ENCODE peak calls at places on chromosomes 11 and 22, in five cellular contexts. One of them, this sample, is unnamed.

GRCh38 chr11:65277878-65278277 is 16.1 kb downstream of the POLA2 start:
- DNase-seq in trophoblast cell: no peak
- DNase-seq in mesenchymal stem cell: no peak
- DNase-seq in neuronal stem cell: no peak
- DNase-seq in H9: no peak
- DNase-seq in this sample: no peak

GRCh38 chr22:36328635-36329216 is 59.0 kb downstream of the MYH9 start:
- DNase-seq in H9: no peak
- DNase-seq in trophoblast cell: peak
- DNase-seq in mesenchymal stem cell: peak
- DNase-seq in neuronal stem cell: no peak
- DNase-seq in this sample: no peak

GRCh38 chr11:68990995-68991780 is 10.4 kb upstream of the MRGPRD start:
- DNase-seq in H9: peak
- DNase-seq in trophoblast cell: no peak
- DNase-seq in neuronal stem cell: no peak
- DNase-seq in mesenchymal stem cell: no peak
- DNase-seq in this sample: no peak

GRCh38 chr22:26656896-26657851 is at the start of gene MIAT:
- DNase-seq in mesenchymal stem cell: no peak
- DNase-seq in H9: peak
- DNase-seq in neuronal stem cell: peak
- DNase-seq in trophoblast cell: no peak
- DNase-seq in this sample: peak

GRCh38 chr11:44941286-44942021 is 9.2 kb downstream of the TP53I11 start:
- DNase-seq in trophoblast cell: no peak
- DNase-seq in H9: no peak
- DNase-seq in mesenchymal stem cell: no peak
- DNase-seq in neuronal stem cell: no peak
- DNase-seq in this sample: no peak

GRCh38 chr11:66967670-66968425 is 7.3 kb upstream of the C11orf86 start:
- DNase-seq in neuronal stem cell: no peak
- DNase-seq in trophoblast cell: no peak
- DNase-seq in H9: no peak
- DNase-seq in mesenchymal stem cell: peak
- DNase-seq in this sample: no peak

GRCh38 chr11:33040127-33040861 is 922 bp downstream of the TCP11L1 start:
- DNase-seq in neuronal stem cell: no peak
- DNase-seq in trophoblast cell: no peak
- DNase-seq in H9: no peak
- DNase-seq in mesenchymal stem cell: peak
- DNase-seq in this sample: no peak

GRCh38 chr11:799641-800316 is 1.7 kb upstream of the SLC25A22 start:
- DNase-seq in trophoblast cell: no peak
- DNase-seq in neuronal stem cell: no peak
- DNase-seq in H9: no peak
- DNase-seq in mesenchymal stem cell: no peak
- DNase-seq in this sample: no peak

GRCh38 chr22:20017622-20017958 is 967 bp upstream of the ARVCF start:
- DNase-seq in mesenchymal stem cell: no peak
- DNase-seq in neuronal stem cell: no peak
- DNase-seq in H9: no peak
- DNase-seq in trophoblast cell: no peak
- DNase-seq in this sample: no peak

GRCh38 chr22:34804588-34804987 is 261.4 kb upstream of the ISX start:
- DNase-seq in H9: peak
- DNase-seq in neuronal stem cell: no peak
- DNase-seq in trophoblast cell: no peak
- DNase-seq in mesenchymal stem cell: no peak
- DNase-seq in this sample: no peak

GRCh38 chr11:58675344-58676155 is 53.1 kb downstream of the CNTF start:
- DNase-seq in H9: peak
- DNase-seq in mesenchymal stem cell: peak
- DNase-seq in neuronal stem cell: peak
- DNase-seq in trophoblast cell: peak
- DNase-seq in this sample: peak

GRCh38 chr22:30829901-30830550 is 135.4 kb downstream of the OSBP2 start:
- DNase-seq in H9: no peak
- DNase-seq in neuronal stem cell: no peak
- DNase-seq in trophoblast cell: peak
- DNase-seq in mesenchymal stem cell: no peak
- DNase-seq in this sample: peak

GRCh38 chr11:1297576-1298473 is 11.6 kb downstream of the TOLLIP start:
- DNase-seq in H9: peak
- DNase-seq in mesenchymal stem cell: no peak
- DNase-seq in trophoblast cell: no peak
- DNase-seq in neuronal stem cell: no peak
- DNase-seq in this sample: no peak

GRCh38 chr11:15896544-15896943 is 459.8 kb downstream of the SOX6 start:
- DNase-seq in trophoblast cell: no peak
- DNase-seq in neuronal stem cell: no peak
- DNase-seq in H9: no peak
- DNase-seq in mesenchymal stem cell: no peak
- DNase-seq in this sample: no peak

GRCh38 chr11:104191124-104191523 is 27.2 kb upstream of the PDGFD start:
- DNase-seq in neuronal stem cell: no peak
- DNase-seq in trophoblast cell: peak
- DNase-seq in H9: no peak
- DNase-seq in mesenchymal stem cell: no peak
- DNase-seq in this sample: no peak

GRCh38 chr11:96899971-96900370 is 510.2 kb downstream of the JRKL start:
- DNase-seq in mesenchymal stem cell: no peak
- DNase-seq in trophoblast cell: no peak
- DNase-seq in neuronal stem cell: no peak
- DNase-seq in H9: no peak
- DNase-seq in this sample: no peak

GRCh38 chr11:95299078-95299611 is 68.1 kb upstream of the SESN3 start:
- DNase-seq in neuronal stem cell: no peak
- DNase-seq in mesenchymal stem cell: peak
- DNase-seq in H9: no peak
- DNase-seq in trophoblast cell: no peak
- DNase-seq in this sample: no peak

GRCh38 chr11:69062169-69062855 is 13.6 kb downstream of the TPCN2 start:
- DNase-seq in mesenchymal stem cell: no peak
- DNase-seq in H9: no peak
- DNase-seq in trophoblast cell: no peak
- DNase-seq in neuronal stem cell: no peak
- DNase-seq in this sample: no peak

GRCh38 chr22:50271519-50271970 is 1.4 kb upstream of the MAPK11 start:
- DNase-seq in neuronal stem cell: peak
- DNase-seq in H9: peak
- DNase-seq in mesenchymal stem cell: peak
- DNase-seq in trophoblast cell: peak
- DNase-seq in this sample: peak

DNA sequence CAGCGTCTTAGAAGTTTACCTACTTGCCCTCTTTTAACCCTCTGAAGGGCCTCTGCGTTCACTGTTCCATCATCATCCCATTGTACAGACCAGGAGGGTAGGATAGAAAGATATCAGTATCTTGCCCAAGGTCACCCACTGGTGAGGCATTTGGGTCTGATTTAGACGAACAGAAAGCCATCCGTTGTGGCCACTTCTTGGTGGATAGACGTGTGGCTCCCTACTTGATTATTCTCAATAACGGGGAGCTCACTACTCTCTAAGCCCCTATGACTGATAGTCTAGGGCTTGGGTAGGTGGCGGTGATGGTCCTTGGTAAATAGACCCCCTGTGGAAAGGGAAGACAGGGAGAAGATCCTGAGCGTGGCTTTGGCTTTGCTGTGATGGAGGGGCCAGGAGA is 28.6 kb upstream of the PRR5 start:
- DNase-seq in neuronal stem cell: no peak
- DNase-seq in H9: no peak
- DNase-seq in trophoblast cell: no peak
- DNase-seq in mesenchymal stem cell: no peak
- DNase-seq in this sample: no peak
- H2BK12ac ChIP-seq in neuronal stem cell: no peak
- H2BK12ac ChIP-seq in H9: no peak
- H2BK12ac ChIP-seq in trophoblast cell: no peak
- H2BK12ac ChIP-seq in mesenchymal stem cell: no peak
- H2BK12ac ChIP-seq in this sample: no peak

GRCh38 chr11:118052581-118053206 is 24.2 kb upstream of the TMPRSS4 start:
- DNase-seq in mesenchymal stem cell: no peak
- DNase-seq in neuronal stem cell: no peak
- DNase-seq in trophoblast cell: no peak
- DNase-seq in H9: no peak
- DNase-seq in this sample: no peak
- H2BK12ac ChIP-seq in mesenchymal stem cell: no peak
- H2BK12ac ChIP-seq in neuronal stem cell: no peak
- H2BK12ac ChIP-seq in trophoblast cell: no peak
- H2BK12ac ChIP-seq in H9: no peak
- H2BK12ac ChIP-seq in this sample: no peak

GRCh38 chr22:17929909-17930308 is 94.5 kb downstream of the MICAL3 start:
- DNase-seq in H9: no peak
- DNase-seq in trophoblast cell: no peak
- DNase-seq in mesenchymal stem cell: no peak
- DNase-seq in neuronal stem cell: no peak
- DNase-seq in this sample: no peak
- H2BK12ac ChIP-seq in H9: no peak
- H2BK12ac ChIP-seq in trophoblast cell: no peak
- H2BK12ac ChIP-seq in mesenchymal stem cell: no peak
- H2BK12ac ChIP-seq in neuronal stem cell: no peak
- H2BK12ac ChIP-seq in this sample: no peak

GRCh38 chr11:123641495-123641840 is 13.0 kb downstream of the SCN3B start:
- DNase-seq in neuronal stem cell: no peak
- DNase-seq in trophoblast cell: no peak
- DNase-seq in mesenchymal stem cell: no peak
- DNase-seq in H9: no peak
- DNase-seq in this sample: no peak
- H2BK12ac ChIP-seq in neuronal stem cell: no peak
- H2BK12ac ChIP-seq in trophoblast cell: no peak
- H2BK12ac ChIP-seq in mesenchymal stem cell: no peak
- H2BK12ac ChIP-seq in H9: no peak
- H2BK12ac ChIP-seq in this sample: peak

GRCh38 chr11:76102772-76103171 is 103.5 kb downstream of the WNT11 start:
- DNase-seq in mesenchymal stem cell: peak
- DNase-seq in neuronal stem cell: no peak
- DNase-seq in trophoblast cell: no peak
- DNase-seq in H9: no peak
- DNase-seq in this sample: no peak
- H2BK12ac ChIP-seq in mesenchymal stem cell: no peak
- H2BK12ac ChIP-seq in neuronal stem cell: no peak
- H2BK12ac ChIP-seq in trophoblast cell: no peak
- H2BK12ac ChIP-seq in H9: no peak
- H2BK12ac ChIP-seq in this sample: no peak

GRCh38 chr11:70207531-70208131 is 4.5 kb downstream of the FADD start:
- DNase-seq in mesenchymal stem cell: no peak
- DNase-seq in trophoblast cell: no peak
- DNase-seq in neuronal stem cell: no peak
- DNase-seq in H9: no peak
- DNase-seq in this sample: no peak
- H2BK12ac ChIP-seq in mesenchymal stem cell: no peak
- H2BK12ac ChIP-seq in trophoblast cell: no peak
- H2BK12ac ChIP-seq in neuronal stem cell: no peak
- H2BK12ac ChIP-seq in H9: no peak
- H2BK12ac ChIP-seq in this sample: no peak